ENCODE peak calls at places on chromosome 13, in four cellular contexts. Q is pancreas, V is ovary, I is tibial nerve. M is an unnamed sample.

GRCh38 chr13:56700324-56700723 is 440.4 kb upstream of the PRR20A start:
- DNase-seq in I (no peak), Q (no peak), V (no peak), M (no peak)

GRCh38 chr13:51035469-51035868 is 75.6 kb downstream of the C13orf42 start:
- DNase-seq in Q (no peak), I (no peak), V (no peak), M (no peak)

GRCh38 chr13:66844933-66845332 is 385.2 kb downstream of the PCDH9 start:
- DNase-seq in V (no peak), Q (no peak), I (no peak), M (no peak)

GRCh38 chr13:65553328-65553727 is 1676.8 kb downstream of the PCDH9 start:
- DNase-seq in V (no peak), Q (no peak), I (no peak), M (no peak)

GRCh38 chr13:111005364-111005763 is 90.5 kb upstream of the ANKRD10 start:
- DNase-seq in V (no peak), I (no peak), Q (no peak), M (no peak)

GRCh38 chr13:35699805-35700204 is 223.3 kb upstream of the MAB21L1 start:
- DNase-seq in I (peak; percentile 58), Q (no peak), V (peak; percentile 38), M (no peak)

GRCh38 chr13:31476266-31476665 is 263.1 kb upstream of the RXFP2 start:
- DNase-seq in V (no peak), Q (no peak), I (no peak), M (no peak)

GRCh38 chr13:29908411-29908810 is 58.0 kb upstream of the UBL3 start:
- DNase-seq in I (peak; percentile 50), V (no peak), Q (no peak), M (no peak)

GRCh38 chr13:28313579-28313978 is 175.2 kb downstream of the PAN3 start:
- DNase-seq in V (no peak), I (no peak), Q (no peak), M (no peak)

GRCh38 chr13:47337781-47338507 is 441.1 kb upstream of the HTR2A start:
- DNase-seq in I (no peak), V (no peak), Q (no peak), M (no peak)

GRCh38 chr13:59771272-59771671 is 392.5 kb downstream of the DIAPH3 start:
- DNase-seq in I (no peak), V (no peak), Q (no peak), M (no peak)

DNA sequence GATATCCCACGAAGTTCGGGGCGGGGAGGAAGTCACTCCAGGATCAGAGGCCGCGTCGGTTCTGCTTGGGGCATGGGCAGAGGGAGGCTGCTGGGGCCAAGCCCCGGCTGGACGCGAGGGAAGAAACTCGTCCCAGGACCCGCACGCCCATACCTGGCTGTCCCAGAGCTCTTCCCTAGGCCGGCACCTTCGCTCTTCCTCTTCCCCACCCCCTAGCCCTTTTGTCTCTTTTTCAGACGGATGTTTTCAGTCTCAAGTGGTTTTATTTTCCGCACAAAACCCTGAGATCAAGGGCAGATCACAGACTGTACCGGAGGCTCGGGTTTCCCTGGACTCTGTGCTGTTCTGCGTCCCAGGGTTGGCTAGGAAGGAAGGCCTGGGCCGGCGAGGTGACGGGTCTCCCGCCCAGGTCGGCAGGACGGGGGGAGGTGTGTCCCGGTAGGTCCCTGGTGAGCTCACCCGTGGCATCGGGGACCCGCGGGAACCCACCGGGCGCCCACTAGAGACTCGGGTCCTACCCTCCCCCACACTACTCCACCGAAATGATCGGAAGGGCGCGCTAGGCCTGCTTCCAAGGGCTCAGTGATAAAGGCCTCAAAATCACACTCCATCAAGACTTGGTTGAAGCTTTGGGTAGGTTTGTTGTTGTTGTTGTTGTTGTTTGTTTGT is 7.9 kb downstream of the ZIC2 start:
- DNase-seq in V (no peak), Q (no peak), I (no peak), M (no peak)
- H3K4me3 ChIP-seq in V (no peak overlapping the region), Q (no peak overlapping the region), I (no peak overlapping the region), M (no peak overlapping the region)

GRCh38 chr13:102399791-102400618 is 1.8 kb downstream of the FGF14 start:
- DNase-seq in V (no peak), Q (peak; percentile 23), I (no peak), M (no peak)

GRCh38 chr13:102401305-102401704 is 543 bp downstream of the FGF14 start:
- DNase-seq in Q (no peak), V (no peak), I (no peak), M (no peak)

GRCh38 chr13:102401755-102402154 is at the start of gene FGF14:
- DNase-seq in Q (no peak), I (no peak), V (no peak), M (no peak)

GRCh38 chr13:102400619-102401125 is 1.2 kb downstream of the FGF14 start:
- DNase-seq in I (no peak), Q (peak; percentile 23), V (no peak), M (no peak)

DNA sequence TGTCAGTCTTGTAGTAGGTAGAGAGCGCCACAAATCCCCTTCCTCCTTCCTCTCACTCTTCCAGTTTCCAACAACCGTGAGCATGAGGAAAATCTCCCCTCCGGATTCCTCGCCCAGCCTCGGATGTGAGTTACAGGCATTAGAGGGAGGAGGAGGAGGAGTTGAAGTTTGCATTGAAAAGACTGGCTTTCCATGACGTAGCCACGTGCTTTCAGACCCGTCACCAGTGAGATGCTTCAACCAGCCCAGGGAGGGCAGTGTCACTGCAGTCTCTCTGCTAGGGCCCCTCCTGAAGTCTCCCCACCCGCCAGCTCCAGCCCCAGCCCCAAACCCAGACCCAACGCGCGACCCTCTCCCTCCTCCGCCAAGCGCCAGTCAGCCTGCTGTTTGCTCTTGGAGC is 444 bp upstream of the FGF14 start:
- DNase-seq in V (no peak), Q (peak; percentile 13), I (no peak), M (peak; percentile 42)
- TF ChIP-seq CTCF in V (no peak), Q (no peak), I (no peak), M (no peak)

GRCh38 chr13:26051231-26052135 is at the start of gene SHISA2:
- DNase-seq in V (no peak), I (no peak), Q (peak; percentile 21), M (no peak)

GRCh38 chr13:26050568-26051230 is 1.1 kb downstream of the SHISA2 start:
- DNase-seq in I (no peak), Q (peak; percentile 15), V (no peak), M (no peak)

GRCh38 chr13:26047040-26047439 is 4.8 kb downstream of the SHISA2 start:
- DNase-seq in Q (no peak), V (no peak), I (no peak), M (no peak)

GRCh38 chr13:26046639-26047038 is 5.2 kb downstream of the SHISA2 start:
- DNase-seq in Q (no peak), I (no peak), V (no peak), M (no peak)

GRCh38 chr13:26048745-26049144 is 3.1 kb downstream of the SHISA2 start:
- DNase-seq in Q (no peak), I (no peak), V (no peak), M (no peak)
- H3K4me3 ChIP-seq in Q (no peak overlapping the region), I (no peak overlapping the region), V (no peak overlapping the region), M (no peak overlapping the region)

GRCh38 chr13:32587014-32587773 is 942 bp downstream of the PDS5B start:
- DNase-seq in I (peak; percentile 59), V (peak; percentile 80), Q (peak; percentile 58), M (peak; percentile 76)
- TF ChIP-seq CTCF in I (peak; percentile 28), V (no peak), Q (no peak), M (peak; percentile 34)

M was measured in heart right ventricle.